ENCODE peak calls at places on chromosome 7, in five cellular contexts. L is hypothalamus, U is C1 segment of cervical spinal cord, C is GM06990, P is hepatocyte. T is an unnamed sample.

GRCh38 chr7:7176421-7177043 is 5.8 kb upstream of the C1GALT1 start:
- DNase-seq in U (no peak), C (no peak), P (peak), L (no peak), T (peak)

GRCh38 chr7:1101580-1102431 is 13.9 kb downstream of the GPER1 start:
- DNase-seq in U (no peak), C (no peak), P (no peak), L (no peak), T (no peak)

GRCh38 chr7:54080971-54081370 is 461.2 kb upstream of the VSTM2A start:
- DNase-seq in L (no peak), C (no peak), P (no peak), U (no peak), T (no peak)

GRCh38 chr7:87148332-87148955 is 3.8 kb upstream of the DMTF1 start:
- DNase-seq in C (no peak), P (peak), L (no peak), U (no peak), T (no peak)

GRCh38 chr7:22584179-22584578 is 84.2 kb upstream of the STEAP1B start:
- DNase-seq in L (no peak), U (no peak), P (no peak), C (no peak), T (no peak)

GRCh38 chr7:30172451-30172850 is 37.7 kb downstream of the MTURN start:
- DNase-seq in P (no peak), C (no peak), L (no peak), U (no peak), T (no peak)

GRCh38 chr7:151795168-151795754 is 81.7 kb downstream of the PRKAG2 start:
- DNase-seq in P (no peak), C (peak), U (no peak), L (no peak), T (no peak)

GRCh38 chr7:2483495-2483894 is 7.3 kb upstream of the GRIFIN start:
- DNase-seq in L (no peak), U (no peak), P (no peak), C (no peak), T (no peak)

GRCh38 chr7:170551-171363 is 21.6 kb upstream of the FAM20C start:
- DNase-seq in P (no peak), C (no peak), U (no peak), L (no peak), T (no peak)

T was measured in islet precursor cell.